ENCODE peak calls at places on chromosome 3, in four cellular contexts. P is trophoblast cell, U is IMR-90, B is H1. R is an unnamed sample.
A peak's percentile ranks its signal among the peaks of the same experiment; 100 is the strongest.

GRCh38 chr3:8733332-8734094 is at the start of gene CAV3:
- DNase-seq in U (no peak), P (no peak), B (no peak), R (no peak)

GRCh38 chr3:195900426-195901355 is 7.7 kb downstream of the TNK2 start:
- DNase-seq in P (no peak), B (no peak), U (peak; percentile 54), R (no peak)

GRCh38 chr3:4750306-4751056 is 228.8 kb upstream of the BHLHE40 start:
- DNase-seq in B (no peak), U (peak; percentile 17), P (no peak), R (peak; percentile 8)

GRCh38 chr3:125032100-125032643 is 23.6 kb downstream of the HEG1 start:
- DNase-seq in U (no peak), B (no peak), P (no peak), R (no peak)

GRCh38 chr3:195187609-195188529 is 83.1 kb downstream of the XXYLT1 start:
- DNase-seq in B (no peak), P (no peak), U (peak; percentile 76), R (no peak)

GRCh38 chr3:30181546-30181945 is 424.9 kb upstream of the TGFBR2 start:
- DNase-seq in P (no peak), U (no peak), B (no peak), R (no peak)

GRCh38 chr3:37225481-37225880 is 51.1 kb upstream of the LRRFIP2 start:
- DNase-seq in B (no peak), P (no peak), U (no peak), R (no peak)

GRCh38 chr3:29465836-29466235 is 185.0 kb downstream of the RBMS3 start:
- DNase-seq in U (peak; percentile 82), B (no peak), P (no peak), R (no peak)

GRCh38 chr3:152301745-152302181 is 33.0 kb downstream of the MBNL1 start:
- DNase-seq in U (no peak), B (no peak), P (no peak), R (no peak)

GRCh38 chr3:14393440-14394111 is 8.8 kb upstream of the SLC6A6 start:
- DNase-seq in P (no peak), U (peak; percentile 41), B (no peak), R (no peak)

GRCh38 chr3:149879872-149880271 is 66.9 kb downstream of the RNF13 start:
- DNase-seq in B (peak; percentile 64), P (peak; percentile 70), U (peak; percentile 68), R (peak; percentile 27)

GRCh38 chr3:114242947-114243346 is 5.6 kb upstream of the ZNF80 start:
- DNase-seq in P (no peak), U (no peak), B (no peak), R (no peak)

GRCh38 chr3:153749070-153749610 is 372.1 kb upstream of the ARHGEF26 start:
- DNase-seq in B (no peak), U (no peak), P (no peak), R (no peak)

GRCh38 chr3:114299421-114299820 is 5.6 kb downstream of the TIGIT start:
- DNase-seq in U (no peak), P (peak; percentile 8), B (no peak), R (no peak)

GRCh38 chr3:79018671-79019136 is 749.1 kb downstream of the ROBO1 start:
- DNase-seq in B (peak; percentile 76), U (peak; percentile 64), P (peak; percentile 4), R (peak; percentile 49)

GRCh38 chr3:99332726-99333125 is 305.7 kb upstream of the COL8A1 start:
- DNase-seq in U (peak; percentile 26), B (no peak), P (no peak), R (no peak)

GRCh38 chr3:10531031-10531430 is 25.6 kb upstream of the ATP2B2 start:
- DNase-seq in P (no peak), B (peak; percentile 33), U (no peak), R (no peak)

GRCh38 chr3:187952849-187953248 is 201.1 kb upstream of the LPP start:
- DNase-seq in P (no peak), U (no peak), B (no peak), R (no peak)

GRCh38 chr3:44649709-44650108 is 1.2 kb downstream of the ZNF35 start:
- DNase-seq in B (no peak), U (no peak), P (no peak), R (no peak)

GRCh38 chr3:44642337-44642736 is 6.2 kb upstream of the ZNF35 start:
- DNase-seq in B (no peak), P (no peak), U (no peak), R (no peak)

GRCh38 chr3:44643024-44643423 is 5.5 kb upstream of the ZNF35 start:
- DNase-seq in P (no peak), U (no peak), B (no peak), R (no peak)

GRCh38 chr3:44648564-44649229 is at the start of gene ZNF35:
- DNase-seq in P (no peak), B (peak; percentile 86), U (peak; percentile 92), R (peak; percentile 85)

GRCh38 chr3:44647771-44648170 is 761 bp upstream of the ZNF35 start:
- DNase-seq in B (no peak), U (no peak), P (no peak), R (no peak)
- H3K4me3 ChIP-seq in B (peak overlapping the region; percentile 97), U (no peak overlapping the region), P (no peak overlapping the region), R (peak overlapping the region; percentile 65)

GRCh38 chr3:160399347-160400047 is at the start of gene SMC4:
- DNase-seq in P (peak; percentile 88), B (peak; percentile 85), U (peak; percentile 92), R (peak; percentile 93)

GRCh38 chr3:160398820-160399346 is at the start of gene IFT80:
- DNase-seq in U (peak; percentile 95), P (peak; percentile 96), B (peak; percentile 93), R (peak; percentile 94)

GRCh38 chr3:160401301-160402095 is 2.0 kb downstream of the SMC4 start:
- DNase-seq in P (no peak), U (peak; percentile 88), B (no peak), R (no peak)

GRCh38 chr3:160400631-160401150 is 1.2 kb downstream of the SMC4 start:
- DNase-seq in B (peak; percentile 55), P (peak; percentile 33), U (no peak), R (no peak)

DNA sequence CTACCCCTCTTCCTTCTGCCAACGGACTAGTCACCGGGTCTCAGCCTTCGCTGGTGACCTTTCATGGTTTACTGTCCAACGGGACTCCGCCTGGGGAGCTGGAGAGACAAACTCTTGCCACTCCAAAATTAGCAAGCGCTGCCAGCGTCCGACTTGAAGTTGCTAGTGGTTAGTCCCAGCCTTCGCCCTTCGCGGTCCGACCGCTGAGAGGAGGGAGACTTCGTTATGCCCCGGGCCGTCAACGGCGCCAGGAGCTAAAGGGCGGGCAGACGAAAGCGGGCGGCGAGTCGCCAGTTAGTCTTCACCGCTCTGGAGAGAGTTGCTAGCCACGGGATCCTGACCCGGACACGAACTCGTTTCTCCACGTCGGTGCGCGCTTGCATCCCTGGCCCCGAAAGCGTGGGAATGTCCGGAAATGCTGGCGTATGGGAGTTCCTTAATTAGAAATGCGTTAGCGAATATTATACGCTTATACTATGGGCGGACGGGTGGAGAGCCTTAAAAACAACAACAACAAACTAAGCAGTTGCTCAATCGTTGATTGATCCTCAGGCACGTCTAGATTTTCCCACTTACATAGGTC is 689 bp downstream of the SMC4 start:
- DNase-seq in P (peak; percentile 49), U (peak; percentile 49), B (no peak), R (no peak)
- H3K14ac ChIP-seq in P (peak overlapping the region; percentile 84), U (peak overlapping the region; percentile 41), B (no peak overlapping the region), R (peak overlapping the region; percentile 92)

GRCh38 chr3:192816274-192816853 is 89.0 kb upstream of the FGF12 start:
- DNase-seq in U (peak; percentile 73), B (no peak), P (no peak), R (peak; percentile 36)
- H3K23ac ChIP-seq in U (no peak overlapping the region), B (no peak overlapping the region), P (no peak overlapping the region), R (no peak overlapping the region)

GRCh38 chr3:535566-536416 is 339.2 kb downstream of the CHL1 start:
- DNase-seq in P (no peak), U (peak; percentile 11), B (peak; percentile 69), R (no peak)
- H3K4me3 ChIP-seq in P (peak overlapping the region; percentile 32), U (peak overlapping the region; percentile 62), B (peak overlapping the region; percentile 61), R (no peak overlapping the region)

R was measured in neuronal stem cell.